ENCODE peak calls at places on chromosomes 1 and 21, in ten cellular contexts. One of them, this sample, is unnamed.

GRCh38 chr1:200242379-200243041 is 167.3 kb downstream of the ZNF281 start:
- DNase-seq in cardiac muscle cell: peak
- DNase-seq in H54: no peak
- DNase-seq in RCC 7860: no peak
- DNase-seq in SW480: no peak
- DNase-seq in activated T-helper 1 cell treated with Interleukin-2 at 50 U/mL for 16 hours: no peak
- DNase-seq in WTC11: no peak
- DNase-seq in amniotic stem cell: no peak
- DNase-seq in SHP77: no peak
- DNase-seq in hypothalamus: no peak
- DNase-seq in this sample: no peak

GRCh38 chr1:94962745-94963265 is 35.9 kb upstream of the CNN3 start:
- DNase-seq in cardiac muscle cell: peak
- DNase-seq in H54: no peak
- DNase-seq in RCC 7860: peak
- DNase-seq in SW480: peak
- DNase-seq in activated T-helper 1 cell treated with Interleukin-2 at 50 U/mL for 16 hours: no peak
- DNase-seq in WTC11: no peak
- DNase-seq in amniotic stem cell: no peak
- DNase-seq in SHP77: peak
- DNase-seq in hypothalamus: no peak
- DNase-seq in this sample: no peak

GRCh38 chr1:12194666-12195216 is 27.9 kb downstream of the TNFRSF1B start:
- DNase-seq in cardiac muscle cell: no peak
- DNase-seq in H54: no peak
- DNase-seq in RCC 7860: no peak
- DNase-seq in SW480: no peak
- DNase-seq in activated T-helper 1 cell treated with Interleukin-2 at 50 U/mL for 16 hours: no peak
- DNase-seq in WTC11: no peak
- DNase-seq in amniotic stem cell: no peak
- DNase-seq in SHP77: no peak
- DNase-seq in hypothalamus: no peak
- DNase-seq in this sample: no peak

GRCh38 chr1:105027838-105028471 is 1278.3 kb downstream of the AMY1C start:
- DNase-seq in cardiac muscle cell: no peak
- DNase-seq in H54: no peak
- DNase-seq in RCC 7860: no peak
- DNase-seq in SW480: no peak
- DNase-seq in activated T-helper 1 cell treated with Interleukin-2 at 50 U/mL for 16 hours: no peak
- DNase-seq in WTC11: peak
- DNase-seq in amniotic stem cell: no peak
- DNase-seq in SHP77: no peak
- DNase-seq in hypothalamus: no peak
- DNase-seq in this sample: no peak

GRCh38 chr1:234823191-234824176 is 213.5 kb upstream of the IRF2BP2 start:
- DNase-seq in cardiac muscle cell: no peak
- DNase-seq in H54: no peak
- DNase-seq in RCC 7860: no peak
- DNase-seq in SW480: peak
- DNase-seq in activated T-helper 1 cell treated with Interleukin-2 at 50 U/mL for 16 hours: no peak
- DNase-seq in WTC11: no peak
- DNase-seq in amniotic stem cell: no peak
- DNase-seq in SHP77: no peak
- DNase-seq in hypothalamus: no peak
- DNase-seq in this sample: no peak

GRCh38 chr1:221718391-221719277 is 23.3 kb downstream of the DUSP10 start:
- DNase-seq in cardiac muscle cell: peak
- DNase-seq in H54: no peak
- DNase-seq in RCC 7860: no peak
- DNase-seq in SW480: no peak
- DNase-seq in activated T-helper 1 cell treated with Interleukin-2 at 50 U/mL for 16 hours: no peak
- DNase-seq in WTC11: no peak
- DNase-seq in amniotic stem cell: peak
- DNase-seq in SHP77: no peak
- DNase-seq in hypothalamus: no peak
- DNase-seq in this sample: peak

GRCh38 chr1:48049823-48050539 is 52.8 kb upstream of the TRABD2B start:
- DNase-seq in cardiac muscle cell: no peak
- DNase-seq in H54: no peak
- DNase-seq in RCC 7860: no peak
- DNase-seq in SW480: no peak
- DNase-seq in activated T-helper 1 cell treated with Interleukin-2 at 50 U/mL for 16 hours: no peak
- DNase-seq in WTC11: no peak
- DNase-seq in amniotic stem cell: no peak
- DNase-seq in SHP77: no peak
- DNase-seq in hypothalamus: no peak
- DNase-seq in this sample: no peak

GRCh38 chr1:109906160-109906838 is 4.3 kb upstream of the CSF1 start:
- DNase-seq in cardiac muscle cell: no peak
- DNase-seq in H54: no peak
- DNase-seq in RCC 7860: no peak
- DNase-seq in SW480: no peak
- DNase-seq in activated T-helper 1 cell treated with Interleukin-2 at 50 U/mL for 16 hours: peak
- DNase-seq in WTC11: no peak
- DNase-seq in amniotic stem cell: no peak
- DNase-seq in SHP77: no peak
- DNase-seq in hypothalamus: no peak
- DNase-seq in this sample: no peak

GRCh38 chr1:198253668-198254067 is 96.9 kb downstream of the NEK7 start:
- DNase-seq in cardiac muscle cell: peak
- DNase-seq in H54: no peak
- DNase-seq in RCC 7860: peak
- DNase-seq in SW480: no peak
- DNase-seq in activated T-helper 1 cell treated with Interleukin-2 at 50 U/mL for 16 hours: no peak
- DNase-seq in WTC11: no peak
- DNase-seq in amniotic stem cell: no peak
- DNase-seq in SHP77: no peak
- DNase-seq in hypothalamus: no peak
- DNase-seq in this sample: no peak

GRCh38 chr1:86912501-86912900 is 1.4 kb downstream of the SELENOF start:
- DNase-seq in cardiac muscle cell: peak
- DNase-seq in H54: no peak
- DNase-seq in RCC 7860: no peak
- DNase-seq in SW480: no peak
- DNase-seq in activated T-helper 1 cell treated with Interleukin-2 at 50 U/mL for 16 hours: no peak
- DNase-seq in WTC11: no peak
- DNase-seq in amniotic stem cell: no peak
- DNase-seq in SHP77: no peak
- DNase-seq in hypothalamus: no peak
- DNase-seq in this sample: no peak

GRCh38 chr21:33859373-33860102 is 56.1 kb downstream of the ATP5PO start:
- DNase-seq in cardiac muscle cell: no peak
- DNase-seq in H54: no peak
- DNase-seq in RCC 7860: no peak
- DNase-seq in SW480: no peak
- DNase-seq in activated T-helper 1 cell treated with Interleukin-2 at 50 U/mL for 16 hours: no peak
- DNase-seq in WTC11: no peak
- DNase-seq in amniotic stem cell: no peak
- DNase-seq in SHP77: no peak
- DNase-seq in hypothalamus: no peak
- DNase-seq in this sample: no peak

GRCh38 chr1:175154595-175155472 is 37.7 kb downstream of the KIAA0040 start:
- DNase-seq in cardiac muscle cell: peak
- DNase-seq in H54: no peak
- DNase-seq in RCC 7860: no peak
- DNase-seq in SW480: peak
- DNase-seq in activated T-helper 1 cell treated with Interleukin-2 at 50 U/mL for 16 hours: peak
- DNase-seq in WTC11: peak
- DNase-seq in amniotic stem cell: no peak
- DNase-seq in SHP77: peak
- DNase-seq in hypothalamus: no peak
- DNase-seq in this sample: peak

GRCh38 chr1:226733876-226734414 is 5.1 kb downstream of the ITPKB start:
- DNase-seq in cardiac muscle cell: no peak
- DNase-seq in H54: no peak
- DNase-seq in RCC 7860: no peak
- DNase-seq in SW480: no peak
- DNase-seq in activated T-helper 1 cell treated with Interleukin-2 at 50 U/mL for 16 hours: no peak
- DNase-seq in WTC11: no peak
- DNase-seq in amniotic stem cell: no peak
- DNase-seq in SHP77: no peak
- DNase-seq in hypothalamus: no peak
- DNase-seq in this sample: peak

GRCh38 chr1:217524787-217525520 is 105.9 kb downstream of the GPATCH2 start:
- DNase-seq in cardiac muscle cell: peak
- DNase-seq in H54: no peak
- DNase-seq in RCC 7860: no peak
- DNase-seq in SW480: no peak
- DNase-seq in activated T-helper 1 cell treated with Interleukin-2 at 50 U/mL for 16 hours: no peak
- DNase-seq in WTC11: no peak
- DNase-seq in amniotic stem cell: no peak
- DNase-seq in SHP77: no peak
- DNase-seq in hypothalamus: no peak
- DNase-seq in this sample: no peak

GRCh38 chr1:75203415-75204277 is 69.5 kb downstream of the LHX8 start:
- DNase-seq in cardiac muscle cell: peak
- DNase-seq in H54: peak
- DNase-seq in RCC 7860: peak
- DNase-seq in SW480: peak
- DNase-seq in activated T-helper 1 cell treated with Interleukin-2 at 50 U/mL for 16 hours: no peak
- DNase-seq in WTC11: peak
- DNase-seq in amniotic stem cell: peak
- DNase-seq in SHP77: peak
- DNase-seq in hypothalamus: no peak
- DNase-seq in this sample: no peak

GRCh38 chr1:185324118-185324517 is 7.1 kb upstream of the IVNS1ABP start:
- DNase-seq in cardiac muscle cell: no peak
- DNase-seq in H54: no peak
- DNase-seq in RCC 7860: no peak
- DNase-seq in SW480: no peak
- DNase-seq in activated T-helper 1 cell treated with Interleukin-2 at 50 U/mL for 16 hours: no peak
- DNase-seq in WTC11: no peak
- DNase-seq in amniotic stem cell: no peak
- DNase-seq in SHP77: no peak
- DNase-seq in hypothalamus: no peak
- DNase-seq in this sample: no peak

GRCh38 chr1:51671527-51672325 is 54.8 kb downstream of the OSBPL9 start:
- DNase-seq in cardiac muscle cell: peak
- DNase-seq in H54: peak
- DNase-seq in RCC 7860: no peak
- DNase-seq in SW480: no peak
- DNase-seq in activated T-helper 1 cell treated with Interleukin-2 at 50 U/mL for 16 hours: no peak
- DNase-seq in WTC11: no peak
- DNase-seq in amniotic stem cell: peak
- DNase-seq in SHP77: no peak
- DNase-seq in hypothalamus: no peak
- DNase-seq in this sample: no peak

GRCh38 chr1:218785928-218786327 is 387.8 kb upstream of the LYPLAL1 start:
- DNase-seq in cardiac muscle cell: peak
- DNase-seq in H54: no peak
- DNase-seq in RCC 7860: no peak
- DNase-seq in SW480: no peak
- DNase-seq in activated T-helper 1 cell treated with Interleukin-2 at 50 U/mL for 16 hours: no peak
- DNase-seq in WTC11: no peak
- DNase-seq in amniotic stem cell: no peak
- DNase-seq in SHP77: no peak
- DNase-seq in hypothalamus: no peak
- DNase-seq in this sample: no peak

GRCh38 chr21:43276811-43277210 is 108.0 kb downstream of the CRYAA start:
- DNase-seq in cardiac muscle cell: no peak
- DNase-seq in H54: no peak
- DNase-seq in RCC 7860: no peak
- DNase-seq in SW480: no peak
- DNase-seq in activated T-helper 1 cell treated with Interleukin-2 at 50 U/mL for 16 hours: no peak
- DNase-seq in WTC11: no peak
- DNase-seq in amniotic stem cell: no peak
- DNase-seq in SHP77: no peak
- DNase-seq in hypothalamus: no peak
- DNase-seq in this sample: no peak

GRCh38 chr1:57576750-57577149 is 152.9 kb upstream of the DAB1 start:
- DNase-seq in cardiac muscle cell: no peak
- DNase-seq in H54: no peak
- DNase-seq in RCC 7860: no peak
- DNase-seq in SW480: peak
- DNase-seq in activated T-helper 1 cell treated with Interleukin-2 at 50 U/mL for 16 hours: no peak
- DNase-seq in WTC11: no peak
- DNase-seq in amniotic stem cell: no peak
- DNase-seq in SHP77: no peak
- DNase-seq in hypothalamus: no peak
- DNase-seq in this sample: no peak

GRCh38 chr1:66434096-66434495 is 99.9 kb upstream of the SGIP1 start:
- DNase-seq in cardiac muscle cell: no peak
- DNase-seq in H54: no peak
- DNase-seq in RCC 7860: peak
- DNase-seq in SW480: no peak
- DNase-seq in activated T-helper 1 cell treated with Interleukin-2 at 50 U/mL for 16 hours: no peak
- DNase-seq in WTC11: no peak
- DNase-seq in amniotic stem cell: no peak
- DNase-seq in SHP77: no peak
- DNase-seq in hypothalamus: no peak
- DNase-seq in this sample: no peak

GRCh38 chr1:25629836-25630235 is 13.2 kb downstream of the MAN1C1 start:
- DNase-seq in cardiac muscle cell: no peak
- DNase-seq in H54: no peak
- DNase-seq in RCC 7860: no peak
- DNase-seq in SW480: no peak
- DNase-seq in activated T-helper 1 cell treated with Interleukin-2 at 50 U/mL for 16 hours: no peak
- DNase-seq in WTC11: no peak
- DNase-seq in amniotic stem cell: no peak
- DNase-seq in SHP77: no peak
- DNase-seq in hypothalamus: no peak
- DNase-seq in this sample: peak

GRCh38 chr1:24993871-24994270 is 63.8 kb upstream of the RUNX3 start:
- DNase-seq in cardiac muscle cell: no peak
- DNase-seq in H54: no peak
- DNase-seq in RCC 7860: no peak
- DNase-seq in SW480: no peak
- DNase-seq in activated T-helper 1 cell treated with Interleukin-2 at 50 U/mL for 16 hours: no peak
- DNase-seq in WTC11: no peak
- DNase-seq in amniotic stem cell: no peak
- DNase-seq in SHP77: no peak
- DNase-seq in hypothalamus: no peak
- DNase-seq in this sample: no peak

GRCh38 chr1:65512967-65513777 is 92.7 kb downstream of the LEPR start:
- DNase-seq in cardiac muscle cell: no peak
- DNase-seq in H54: no peak
- DNase-seq in RCC 7860: no peak
- DNase-seq in SW480: no peak
- DNase-seq in activated T-helper 1 cell treated with Interleukin-2 at 50 U/mL for 16 hours: no peak
- DNase-seq in WTC11: no peak
- DNase-seq in amniotic stem cell: no peak
- DNase-seq in SHP77: no peak
- DNase-seq in hypothalamus: no peak
- DNase-seq in this sample: no peak

GRCh38 chr1:44217809-44218410 is 4.6 kb downstream of the DMAP1 start:
- DNase-seq in cardiac muscle cell: peak
- DNase-seq in H54: no peak
- DNase-seq in RCC 7860: peak
- DNase-seq in SW480: peak
- DNase-seq in activated T-helper 1 cell treated with Interleukin-2 at 50 U/mL for 16 hours: peak
- DNase-seq in WTC11: peak
- DNase-seq in amniotic stem cell: peak
- DNase-seq in SHP77: peak
- DNase-seq in hypothalamus: no peak
- DNase-seq in this sample: peak

GRCh38 chr1:115829023-115829674 is 11.8 kb downstream of the NHLH2 start:
- DNase-seq in cardiac muscle cell: peak
- DNase-seq in H54: peak
- DNase-seq in RCC 7860: peak
- DNase-seq in SW480: peak
- DNase-seq in activated T-helper 1 cell treated with Interleukin-2 at 50 U/mL for 16 hours: no peak
- DNase-seq in WTC11: no peak
- DNase-seq in amniotic stem cell: peak
- DNase-seq in SHP77: no peak
- DNase-seq in hypothalamus: no peak
- DNase-seq in this sample: peak

GRCh38 chr1:51555866-51556619 is 37.0 kb upstream of the EPS15 start:
- DNase-seq in cardiac muscle cell: no peak
- DNase-seq in H54: no peak
- DNase-seq in RCC 7860: no peak
- DNase-seq in SW480: no peak
- DNase-seq in activated T-helper 1 cell treated with Interleukin-2 at 50 U/mL for 16 hours: no peak
- DNase-seq in WTC11: no peak
- DNase-seq in amniotic stem cell: no peak
- DNase-seq in SHP77: no peak
- DNase-seq in hypothalamus: no peak
- DNase-seq in this sample: no peak

GRCh38 chr1:12208764-12209494 is 20.9 kb upstream of the VPS13D start:
- DNase-seq in cardiac muscle cell: peak
- DNase-seq in H54: peak
- DNase-seq in RCC 7860: peak
- DNase-seq in SW480: peak
- DNase-seq in activated T-helper 1 cell treated with Interleukin-2 at 50 U/mL for 16 hours: peak
- DNase-seq in WTC11: peak
- DNase-seq in amniotic stem cell: peak
- DNase-seq in SHP77: peak
- DNase-seq in hypothalamus: peak
- DNase-seq in this sample: peak

This sample was measured in SJCRH30.